ENCODE peak calls at places on chromosomes 7 and 10, in six cellular contexts. Z, N, Q, G, O and C are unnamed samples.

GRCh38 chr10:93703066-93703465 is 674 bp upstream of the FRA10AC1 start:
- DNase-seq in O (no peak), G (peak; percentile 4), Q (no peak), N (no peak), Z (peak; percentile 2), C (peak; percentile 11)

GRCh38 chr7:137948083-137948844 is 53.6 kb downstream of the CREB3L2 start:
- DNase-seq in N (no peak), Z (no peak), O (no peak), Q (no peak), G (no peak), C (no peak)

GRCh38 chr7:39535064-39535463 is 31.1 kb upstream of the YAE1 start:
- DNase-seq in O (no peak), Z (no peak), G (no peak), N (no peak), Q (no peak), C (no peak)

GRCh38 chr7:42511027-42511426 is 274.0 kb upstream of the GLI3 start:
- DNase-seq in Z (no peak), N (no peak), Q (no peak), O (no peak), G (no peak), C (peak; percentile 51)

GRCh38 chr10:43194266-43194665 is 56.0 kb downstream of the CSGALNACT2 start:
- DNase-seq in Q (no peak), N (no peak), Z (no peak), O (no peak), G (peak; percentile 2), C (no peak)

GRCh38 chr10:86594535-86594934 is 59.8 kb upstream of the OPN4 start:
- DNase-seq in Q (no peak), G (no peak), O (peak; percentile 12), N (no peak), Z (peak; percentile 60), C (peak; percentile 59)

GRCh38 chr7:93178213-93178612 is 30.0 kb upstream of the SAMD9L start:
- DNase-seq in O (no peak), Z (peak; percentile 23), N (no peak), G (no peak), Q (no peak), C (no peak)

GRCh38 chr10:77244746-77245145 is 392.9 kb downstream of the KCNMA1 start:
- DNase-seq in G (no peak), Z (no peak), Q (no peak), O (no peak), N (no peak), C (peak; percentile 26)

GRCh38 chr7:92404170-92404614 is 43.1 kb upstream of the GATAD1 start:
- DNase-seq in O (no peak), G (no peak), Z (no peak), Q (no peak), N (no peak), C (no peak)

GRCh38 chr10:131242007-131242406 is 69.5 kb downstream of the TCERG1L start:
- DNase-seq in Z (no peak), G (peak; percentile 10), Q (no peak), N (no peak), O (no peak), C (no peak)

GRCh38 chr7:85688712-85689111 is 501.9 kb upstream of the SEMA3D start:
- DNase-seq in G (no peak), N (no peak), O (peak; percentile 29), Z (no peak), Q (no peak), C (peak; percentile 20)

GRCh38 chr7:106065560-106066500 is 46.3 kb downstream of the SYPL1 start:
- DNase-seq in O (peak; percentile 44), Z (no peak), N (no peak), Q (peak; percentile 76), G (no peak), C (peak; percentile 40)

GRCh38 chr10:70931168-70931805 is 42.9 kb upstream of the PCBD1 start:
- DNase-seq in O (peak; percentile 38), Z (peak; percentile 37), Q (no peak), G (no peak), N (no peak), C (peak; percentile 6)

GRCh38 chr10:133403359-133403758 is 9.4 kb downstream of the MTG1 start:
- DNase-seq in Q (no peak), Z (no peak), O (no peak), G (no peak), N (no peak), C (no peak)

GRCh38 chr7:75937958-75938786 is 23.2 kb downstream of the POR start:
- DNase-seq in N (peak; percentile 89), Q (peak; percentile 87), O (peak; percentile 82), Z (peak; percentile 96), G (peak; percentile 75), C (peak; percentile 97)

GRCh38 chr10:103793920-103794883 is 61.2 kb downstream of the SH3PXD2A start:
- DNase-seq in Z (no peak), Q (peak; percentile 77), G (no peak), N (no peak), O (no peak), C (no peak)

GRCh38 chr10:80908596-80908995 is 370.9 kb downstream of the SH2D4B start:
- DNase-seq in G (no peak), Q (no peak), Z (no peak), N (no peak), O (no peak), C (no peak)

GRCh38 chr10:86652361-86653202 is 1.8 kb upstream of the OPN4 start:
- DNase-seq in Z (peak; percentile 21), O (peak; percentile 11), Q (peak; percentile 53), N (no peak), G (no peak), C (no peak)

GRCh38 chr10:29512460-29512974 is 122.3 kb downstream of the SVIL start:
- DNase-seq in Z (no peak), O (no peak), Q (no peak), G (no peak), N (no peak), C (no peak)

GRCh38 chr7:19557726-19558470 is 150.9 kb downstream of the POLR1F start:
- DNase-seq in Z (no peak), O (no peak), Q (no peak), N (no peak), G (no peak), C (no peak)

GRCh38 chr7:77710861-77711260 is 14.6 kb downstream of the RSBN1L start:
- DNase-seq in O (no peak), N (no peak), Z (no peak), G (no peak), Q (no peak), C (no peak)

GRCh38 chr7:73721237-73721848 is 1.9 kb upstream of the STX1A start:
- DNase-seq in Z (no peak), G (peak; percentile 78), O (no peak), N (no peak), Q (peak; percentile 89), C (no peak)

GRCh38 chr7:139532636-139533035 is 9.2 kb downstream of the CLEC2L start:
- DNase-seq in N (no peak), Q (no peak), G (no peak), O (no peak), Z (no peak), C (no peak)

GRCh38 chr10:122464575-122464974 is 3.2 kb downstream of the HTRA1 start:
- DNase-seq in O (no peak), N (no peak), G (no peak), Q (no peak), Z (no peak), C (no peak)

GRCh38 chr7:144761493-144761892 is 74.4 kb downstream of the TPK1 start:
- DNase-seq in N (no peak), O (no peak), Z (no peak), Q (no peak), G (no peak), C (no peak)

GRCh38 chr10:62924344-62924748 is 108.2 kb upstream of the EGR2 start:
- DNase-seq in Q (no peak), O (no peak), G (no peak), N (no peak), Z (no peak), C (no peak)

GRCh38 chr10:110416776-110417732 is 80.7 kb upstream of the DUSP5 start:
- DNase-seq in Z (no peak), N (no peak), O (no peak), G (no peak), Q (no peak), C (no peak)

GRCh38 chr7:101164071-101164840 is 1.1 kb downstream of the VGF start:
- DNase-seq in O (peak; percentile 59), G (peak; percentile 29), Q (no peak), N (no peak), Z (peak; percentile 65), C (peak; percentile 65)

GRCh38 chr10:89861584-89862287 is 160.3 kb downstream of the KIF20B start:
- DNase-seq in Q (no peak), O (peak; percentile 71), Z (peak; percentile 42), N (no peak), G (no peak), C (peak; percentile 38)
- H3K4me3 ChIP-seq in Q (no peak overlapping the region), O (no peak overlapping the region), Z (no peak overlapping the region), N (no peak overlapping the region), G (no peak overlapping the region), C (no peak overlapping the region)

DNA sequence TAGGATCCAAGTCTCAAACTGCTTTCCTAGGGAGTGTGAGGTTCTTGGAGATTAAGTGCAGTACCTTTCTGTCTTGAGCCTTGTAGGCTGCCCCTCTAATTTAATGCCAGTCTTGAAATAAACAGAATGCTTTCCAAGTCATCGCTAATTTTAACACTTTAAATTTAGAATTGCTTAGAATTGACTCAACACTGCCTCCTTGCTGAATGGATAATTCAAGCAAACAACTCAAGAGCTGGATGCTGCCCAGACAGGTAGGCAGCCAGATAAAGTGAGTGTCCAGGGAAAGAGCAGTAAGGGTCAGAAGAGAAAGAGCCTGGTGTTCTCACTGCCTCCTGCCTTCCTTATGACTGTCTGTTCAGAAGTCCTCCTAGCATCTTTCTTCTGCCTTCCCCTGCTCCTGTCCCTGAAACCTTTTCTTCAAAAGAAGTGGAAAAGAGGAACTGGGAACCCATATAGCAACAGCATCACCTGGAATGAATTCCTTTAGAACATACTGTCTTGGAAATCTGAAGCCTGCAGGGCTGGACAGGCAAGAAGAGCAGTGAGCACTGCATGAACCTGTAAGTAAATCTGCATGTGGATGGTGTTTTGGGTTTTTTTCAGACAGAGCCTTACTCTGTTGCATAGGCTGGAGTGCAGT is 3.1 kb upstream of the GOT1 start:
- DNase-seq in G (no peak), Z (no peak), Q (no peak), O (no peak), N (no peak), C (no peak)
- TF ChIP-seq CTCF in G (peak; percentile 19), Z (no peak), Q (no peak), O (peak; percentile 30), N (peak; percentile 11), C (no peak)

DNA sequence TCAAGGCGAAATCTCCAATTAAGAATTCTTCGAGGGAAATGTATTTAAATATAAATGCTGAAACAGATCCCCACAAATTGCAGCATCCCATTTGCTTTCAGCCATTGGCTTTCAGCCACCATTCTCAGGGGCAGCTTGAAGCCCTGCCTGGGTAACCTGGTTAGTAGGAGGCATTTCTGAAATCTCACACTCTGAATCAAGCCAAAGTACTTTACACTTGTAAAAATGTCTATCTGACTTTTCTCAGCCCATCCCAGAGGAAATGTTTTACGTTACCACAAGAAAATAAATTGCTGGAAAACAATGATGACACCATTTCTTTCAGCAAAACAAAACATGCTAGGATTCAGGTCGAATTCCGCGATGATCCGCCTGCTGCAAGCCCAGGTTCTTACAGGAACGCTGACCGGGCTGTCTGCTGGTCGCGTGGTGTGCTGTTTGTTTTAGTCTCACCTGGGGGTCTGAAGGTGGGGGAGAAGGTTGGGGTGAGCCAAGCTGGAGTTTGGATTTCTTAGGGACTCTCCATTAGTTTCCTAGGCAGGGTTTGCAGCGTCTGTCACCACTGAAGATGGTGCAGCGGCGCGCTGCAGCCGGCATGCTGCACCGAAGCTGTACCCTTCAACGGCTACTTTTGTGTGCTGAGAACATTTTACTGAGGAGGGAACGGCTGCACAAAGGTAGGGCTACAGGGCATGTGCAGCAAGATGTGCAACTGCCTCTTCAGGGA is 48.8 kb downstream of the GCC1 start:
- DNase-seq in Z (no peak), N (no peak), G (no peak), Q (no peak), O (no peak), C (no peak)
- H3K4me3 ChIP-seq in Z (peak overlapping the region; percentile 27), N (no peak overlapping the region), G (peak overlapping the region; percentile 17), Q (no peak overlapping the region), O (no peak overlapping the region), C (peak overlapping the region; percentile 33)

GRCh38 chr7:88357295-88357694 is 50.6 kb upstream of the STEAP4 start:
- DNase-seq in O (no peak), Q (no peak), G (peak; percentile 19), N (no peak), Z (no peak), C (no peak)
- TF ChIP-seq CTCF in O (no peak), Q (no peak), G (peak; percentile 47), N (no peak), Z (no peak), C (no peak)